ENCODE peak calls at places on chromosomes 11 and 22, in seven cellular contexts. P is AG09309, J is A549, A is BJ, X is GM12865, U is fibroblast of pulmonary artery, L is PC-9. Q is an unnamed sample.
A peak's percentile ranks its signal among the peaks of the same experiment; 100 is the strongest.

GRCh38 chr22:24796056-24796455 is 10.0 kb upstream of the SGSM1 start:
- DNase-seq in A (no peak), J (no peak), U (no peak), X (no peak), P (no peak), L (no peak), Q (no peak)

GRCh38 chr11:71370895-71371673 is 77.1 kb downstream of the DHCR7 start:
- DNase-seq in J (no peak), U (no peak), L (no peak), X (no peak), A (no peak), P (no peak), Q (no peak)

GRCh38 chr22:46810856-46811786 is 48.7 kb downstream of the TBC1D22A start:
- DNase-seq in X (no peak), L (no peak), P (no peak), U (no peak), J (no peak), A (no peak), Q (no peak)

GRCh38 chr11:102157219-102157618 is 47.0 kb downstream of the YAP1 start:
- DNase-seq in U (peak; percentile 97), P (no peak), A (no peak), X (no peak), L (peak; percentile 15), J (no peak), Q (peak; percentile 82)

GRCh38 chr11:130897262-130898182 is 18.8 kb downstream of the SNX19 start:
- DNase-seq in L (peak; percentile 87), A (no peak), P (peak; percentile 92), J (no peak), X (no peak), U (peak; percentile 98), Q (peak; percentile 47)

GRCh38 chr22:49373801-49374226 is 453.9 kb downstream of the BRD1 start:
- DNase-seq in U (no peak), J (no peak), A (no peak), L (no peak), X (no peak), P (no peak), Q (no peak)

GRCh38 chr11:116176484-116177005 is 596.2 kb downstream of the BUD13 start:
- DNase-seq in X (peak; percentile 7), J (no peak), L (no peak), P (no peak), A (no peak), U (no peak), Q (no peak)

GRCh38 chr22:44191036-44191454 is 10.3 kb downstream of the PARVG start:
- DNase-seq in X (peak; percentile 57), U (no peak), J (no peak), P (no peak), A (no peak), L (no peak), Q (peak; percentile 25)

GRCh38 chr22:23219787-23220484 is 39.6 kb downstream of the BCR start:
- DNase-seq in X (peak; percentile 78), A (no peak), L (peak; percentile 33), J (no peak), P (no peak), U (peak; percentile 40), Q (peak; percentile 85)

GRCh38 chr11:88411265-88411664 is 73.7 kb upstream of the CTSC start:
- DNase-seq in A (peak; percentile 38), U (no peak), P (peak; percentile 61), L (no peak), X (no peak), J (no peak), Q (peak; percentile 85)

GRCh38 chr11:100892886-100893285 is 205.8 kb downstream of the ARHGAP42 start:
- DNase-seq in X (no peak), A (no peak), J (no peak), P (no peak), U (no peak), L (no peak), Q (no peak)

GRCh38 chr11:64419818-64420485 is 61.0 kb downstream of the RPS6KA4 start:
- DNase-seq in A (no peak), L (no peak), X (no peak), P (no peak), J (no peak), U (peak; percentile 74), Q (peak; percentile 19)

GRCh38 chr11:121446752-121447156 is 5.4 kb upstream of the SORL1 start:
- DNase-seq in A (no peak), P (no peak), X (peak; percentile 64), J (no peak), U (peak; percentile 17), L (no peak), Q (no peak)

GRCh38 chr11:45771942-45772522 is 32.9 kb upstream of the SLC35C1 start:
- DNase-seq in U (peak; percentile 76), P (no peak), A (no peak), L (peak; percentile 83), J (peak; percentile 96), X (peak; percentile 77), Q (peak; percentile 79)

GRCh38 chr11:83641511-83641910 is 355.3 kb upstream of the CCDC90B start:
- DNase-seq in L (no peak), U (peak; percentile 11), J (no peak), A (peak; percentile 28), P (peak; percentile 64), X (no peak), Q (no peak)

GRCh38 chr11:19805827-19806226 is 93.2 kb downstream of the NAV2 start:
- DNase-seq in X (no peak), U (no peak), J (no peak), P (no peak), A (no peak), L (no peak), Q (no peak)

GRCh38 chr11:5528495-5528894 is 12.0 kb upstream of the UBQLNL start:
- DNase-seq in J (no peak), U (no peak), L (no peak), P (no peak), A (no peak), X (no peak), Q (no peak)

GRCh38 chr11:120714448-120714847 is 202.9 kb downstream of the GRIK4 start:
- DNase-seq in L (no peak), U (peak; percentile 4), A (no peak), X (peak; percentile 33), J (no peak), P (no peak), Q (no peak)

GRCh38 chr22:35099883-35100282 is 33.9 kb downstream of the ISX start:
- DNase-seq in P (no peak), A (no peak), X (no peak), U (no peak), J (no peak), L (no peak), Q (no peak)

DNA sequence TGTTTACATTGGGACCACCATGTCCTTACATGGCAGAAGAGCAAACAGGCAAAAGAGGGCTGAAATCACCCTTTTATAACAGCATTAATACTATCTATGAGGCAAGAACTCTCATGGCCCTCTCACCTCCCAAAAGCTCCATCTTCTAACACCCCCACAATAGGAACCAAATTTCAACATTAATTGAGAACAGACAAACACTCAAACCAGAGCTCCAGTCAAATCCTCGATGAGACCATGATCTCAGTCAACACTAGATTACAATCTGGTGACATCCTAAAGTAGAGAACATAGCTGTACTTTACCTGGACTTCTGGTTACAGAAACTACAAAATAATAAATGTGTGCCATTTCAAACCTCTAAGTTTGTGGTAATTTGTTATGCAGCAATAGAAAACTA is 25.1 kb downstream of the OR2AG2 start:
- DNase-seq in L (no peak), A (no peak), P (no peak), X (no peak), U (no peak), J (no peak), Q (no peak)
- H3K4me3 ChIP-seq in L (no peak overlapping the region), A (no peak overlapping the region), P (no peak overlapping the region), X (peak overlapping the region; percentile 97), U (no peak overlapping the region), J (no peak overlapping the region), Q (no peak overlapping the region)

GRCh38 chr11:1929621-1930447 is 10.3 kb downstream of the TNNT3 start:
- DNase-seq in J (no peak), L (no peak), A (no peak), U (no peak), X (no peak), P (no peak), Q (no peak)

GRCh38 chr11:1931791-1932480 is 12.4 kb downstream of the TNNT3 start:
- DNase-seq in L (no peak), A (no peak), P (no peak), J (no peak), U (no peak), X (no peak), Q (no peak)

GRCh38 chr11:1931326-1931725 is 11.8 kb downstream of the TNNT3 start:
- DNase-seq in P (no peak), A (no peak), X (no peak), L (no peak), U (peak; percentile 45), J (no peak), Q (peak; percentile 42)

GRCh38 chr11:1928891-1929541 is 9.5 kb downstream of the TNNT3 start:
- DNase-seq in X (no peak), P (no peak), L (no peak), U (no peak), J (no peak), A (no peak), Q (no peak)

DNA sequence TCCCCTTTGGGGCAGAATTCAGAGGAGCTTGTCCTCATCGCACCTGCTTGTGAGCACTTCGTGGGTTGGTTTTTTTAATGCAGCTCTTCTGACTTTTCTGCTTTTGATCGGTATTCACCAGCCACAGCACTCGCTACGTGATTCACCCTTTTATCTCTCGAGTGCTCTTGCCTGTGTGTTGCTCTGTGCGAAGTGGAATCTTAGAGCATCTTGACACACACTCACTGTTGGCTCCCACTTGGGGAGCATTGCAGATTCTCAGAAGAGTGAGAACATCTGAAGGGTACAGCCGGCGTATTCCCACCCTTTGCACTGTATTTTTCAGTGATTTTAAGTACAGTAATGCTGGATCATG is 10.9 kb downstream of the TNNT3 start:
- DNase-seq in A (no peak), X (no peak), P (no peak), L (no peak), J (no peak), U (no peak), Q (no peak)
- TF ChIP-seq CTCF in A (no peak), X (no peak), P (no peak), L (no peak), J (no peak), U (no peak), Q (no peak)

DNA sequence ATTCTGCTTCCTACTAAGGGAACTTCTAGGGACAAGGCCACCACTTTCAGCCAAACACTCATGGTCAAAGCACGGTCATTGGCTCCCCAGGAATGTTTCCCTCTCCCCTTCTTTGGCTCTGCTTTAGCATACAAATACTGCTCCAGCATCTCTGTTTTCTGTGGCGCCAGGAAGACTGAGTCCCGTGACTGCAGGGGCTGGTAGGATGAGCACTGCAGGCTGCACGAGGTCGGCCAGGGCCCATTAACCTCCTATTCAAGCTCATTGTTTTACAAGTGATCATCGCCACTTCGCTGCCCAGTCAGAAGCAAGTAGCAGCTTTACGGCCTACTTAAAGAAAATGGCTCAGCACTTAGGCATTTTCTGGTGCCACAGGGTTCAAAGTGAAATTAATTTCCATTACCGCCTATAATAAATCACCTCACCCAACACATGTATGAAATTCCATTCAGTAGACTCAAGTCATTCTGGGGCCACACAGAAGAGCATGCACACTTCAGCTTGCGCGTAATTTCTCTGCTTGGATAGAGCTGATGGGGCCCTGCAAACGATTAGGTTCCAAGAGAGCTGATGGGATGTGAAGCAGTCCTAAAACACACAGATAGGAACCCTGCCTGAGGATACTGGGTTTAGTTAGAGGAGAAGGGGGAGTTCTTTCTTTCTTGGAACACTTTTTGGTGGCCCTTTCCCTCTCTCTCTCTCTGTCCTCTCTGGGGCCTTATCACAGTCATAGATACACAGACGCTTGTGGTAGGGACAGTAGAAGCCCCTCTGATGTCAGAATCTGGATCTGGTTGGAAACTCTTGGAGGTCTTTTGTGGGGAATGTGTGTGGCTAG is 173.7 kb downstream of the KIF18A start:
- DNase-seq in P (peak; percentile 100), X (no peak), J (peak; percentile 15), A (peak; percentile 99), U (peak; percentile 72), L (peak; percentile 7), Q (peak; percentile 67)
- H3K4me3 ChIP-seq in P (no peak overlapping the region), X (no peak overlapping the region), J (no peak overlapping the region), A (no peak overlapping the region), U (no peak overlapping the region), L (no peak overlapping the region), Q (no peak overlapping the region)

GRCh38 chr11:58829736-58830135 is 14.8 kb downstream of the GLYATL2 start:
- DNase-seq in J (no peak), L (no peak), U (peak; percentile 5), P (peak; percentile 41), X (no peak), A (peak; percentile 37), Q (peak; percentile 68)
- TF ChIP-seq CTCF in J (no peak), L (no peak), U (no peak), P (no peak), X (no peak), A (no peak), Q (no peak)

Q was measured in epithelial cell of esophagus.